ENCODE peak calls at places on chromosomes 16 and 17, in ten cellular contexts. A, J, L, W, B, N, C, V, E and D are unnamed samples.
A peak's percentile ranks its signal among the peaks of the same experiment; 100 is the strongest.

GRCh38 chr17:63918305-63918704 is 334 bp downstream of the GH1 start:
- DNase-seq in E (no peak), V (no peak), L (no peak), J (no peak), C (no peak), W (peak; percentile 94), B (no peak), N (peak; percentile 41), A (no peak), D (no peak)

GRCh38 chr16:80669673-80670072 is 128.9 kb downstream of the DYNLRB2 start:
- DNase-seq in W (no peak), L (no peak), A (no peak), N (no peak), B (no peak), C (no peak), V (no peak), E (no peak), J (no peak), D (no peak)

GRCh38 chr17:37742114-37742761 is 2.6 kb downstream of the HNF1B start:
- DNase-seq in A (no peak), C (no peak), L (no peak), J (no peak), N (peak; percentile 71), B (peak; percentile 46), E (no peak), W (peak; percentile 87), V (no peak), D (no peak)

GRCh38 chr17:66549312-66549705 is 246.9 kb downstream of the PRKCA start:
- DNase-seq in J (no peak), W (peak; percentile 81), L (no peak), E (no peak), C (no peak), B (no peak), N (no peak), V (no peak), A (no peak), D (no peak)

GRCh38 chr17:20926532-20926931 is 116.3 kb downstream of the USP22 start:
- DNase-seq in E (no peak), V (no peak), W (no peak), J (no peak), C (no peak), L (no peak), N (no peak), B (no peak), A (no peak), D (no peak)

GRCh38 chr17:74429604-74430384 is 2.1 kb upstream of the GPRC5C start:
- DNase-seq in E (no peak), N (peak; percentile 90), C (no peak), J (no peak), A (no peak), V (no peak), B (peak; percentile 59), L (no peak), W (peak; percentile 78), D (no peak)

GRCh38 chr16:52318259-52319008 is 228.5 kb downstream of the TOX3 start:
- DNase-seq in A (no peak), B (no peak), C (no peak), J (no peak), E (no peak), W (no peak), L (no peak), N (no peak), V (no peak), D (no peak)

GRCh38 chr16:49283376-49284049 is 1.9 kb upstream of the CBLN1 start:
- DNase-seq in C (no peak), B (no peak), N (no peak), J (no peak), L (no peak), E (no peak), V (no peak), A (no peak), W (peak; percentile 56), D (no peak)

GRCh38 chr16:89365044-89365467 is 125.3 kb downstream of the ANKRD11 start:
- DNase-seq in C (no peak), J (no peak), N (no peak), V (no peak), A (no peak), B (no peak), W (no peak), L (no peak), E (no peak), D (no peak)
- H3K27ac ChIP-seq in C (no peak overlapping the region), J (no peak overlapping the region), N (no peak overlapping the region), V (no peak overlapping the region), A (no peak overlapping the region), B (peak overlapping the region; percentile 31), W (no peak overlapping the region), L (no peak overlapping the region), E (no peak overlapping the region), D (peak overlapping the region; percentile 94)

GRCh38 chr17:40177275-40177874 is at the start of gene RAPGEFL1:
- DNase-seq in B (peak; percentile 89), W (peak; percentile 97), L (peak; percentile 82), A (peak; percentile 58), N (peak; percentile 91), V (peak; percentile 57), J (peak; percentile 93), C (no peak), E (no peak), D (peak; percentile 74)

GRCh38 chr17:40175928-40176327 is 1.3 kb upstream of the RAPGEFL1 start:
- DNase-seq in N (no peak), L (no peak), V (no peak), A (no peak), E (no peak), B (no peak), W (peak; percentile 56), J (no peak), C (no peak), D (no peak)

GRCh38 chr17:40174528-40174927 is 2.7 kb upstream of the RAPGEFL1 start:
- DNase-seq in A (no peak), N (no peak), L (no peak), E (no peak), J (no peak), V (no peak), B (no peak), W (no peak), C (no peak), D (no peak)

GRCh38 chr17:40178021-40178601 is 841 bp downstream of the RAPGEFL1 start:
- DNase-seq in A (no peak), C (no peak), L (no peak), B (peak; percentile 39), N (no peak), V (no peak), E (no peak), W (peak; percentile 92), J (no peak), D (no peak)

DNA sequence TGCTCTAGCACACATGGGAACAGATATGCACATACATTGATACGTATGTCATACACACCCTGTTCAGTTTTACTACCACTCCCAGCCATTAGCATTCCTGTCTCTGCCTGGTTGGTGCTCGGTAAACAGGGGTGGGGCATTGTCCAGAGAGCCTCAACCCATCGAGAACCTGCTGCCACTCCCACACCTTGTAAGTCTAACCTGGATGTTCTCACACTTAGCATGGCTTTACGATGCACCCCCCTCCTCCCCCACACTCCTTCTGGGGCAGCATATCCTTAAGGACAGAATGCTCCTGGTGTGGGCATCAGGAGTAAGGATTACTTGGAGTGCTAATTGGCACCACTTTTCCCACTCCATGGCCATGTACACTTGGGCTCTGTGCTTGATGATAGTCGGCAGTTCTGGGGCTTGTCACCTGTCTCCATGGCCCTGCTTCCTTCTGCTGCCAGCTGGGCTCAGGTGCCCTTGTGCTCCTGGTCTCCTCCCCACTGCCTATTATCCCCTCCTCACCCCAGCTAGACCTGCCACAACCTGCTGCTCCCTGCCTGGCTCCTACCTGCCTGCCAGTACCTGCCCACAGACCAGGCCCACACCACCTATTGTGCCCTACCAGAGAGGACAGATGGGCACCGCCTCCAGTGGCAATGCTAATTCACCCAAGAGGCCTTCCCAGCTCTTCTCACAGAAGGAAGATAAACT is 710 bp upstream of the RAPGEFL1 start:
- DNase-seq in N (no peak), W (peak; percentile 68), C (no peak), B (no peak), E (no peak), J (no peak), V (no peak), A (no peak), L (peak; percentile 58), D (peak; percentile 86)
- H3K36me3 ChIP-seq in N (peaks cover 15% of the 10 kb centered on the region), W (peaks cover 40% of the 10 kb centered on the region), C (peaks cover 47% of the 10 kb centered on the region), B (peaks cover 5% of the 10 kb centered on the region), E (no peaks in the 10 kb centered on the region), J (peaks cover 35% of the 10 kb centered on the region), V (no peaks in the 10 kb centered on the region), A (peaks cover 62% of the 10 kb centered on the region), L (peaks cover 11% of the 10 kb centered on the region), D (peaks cover 10% of the 10 kb centered on the region)

DNA sequence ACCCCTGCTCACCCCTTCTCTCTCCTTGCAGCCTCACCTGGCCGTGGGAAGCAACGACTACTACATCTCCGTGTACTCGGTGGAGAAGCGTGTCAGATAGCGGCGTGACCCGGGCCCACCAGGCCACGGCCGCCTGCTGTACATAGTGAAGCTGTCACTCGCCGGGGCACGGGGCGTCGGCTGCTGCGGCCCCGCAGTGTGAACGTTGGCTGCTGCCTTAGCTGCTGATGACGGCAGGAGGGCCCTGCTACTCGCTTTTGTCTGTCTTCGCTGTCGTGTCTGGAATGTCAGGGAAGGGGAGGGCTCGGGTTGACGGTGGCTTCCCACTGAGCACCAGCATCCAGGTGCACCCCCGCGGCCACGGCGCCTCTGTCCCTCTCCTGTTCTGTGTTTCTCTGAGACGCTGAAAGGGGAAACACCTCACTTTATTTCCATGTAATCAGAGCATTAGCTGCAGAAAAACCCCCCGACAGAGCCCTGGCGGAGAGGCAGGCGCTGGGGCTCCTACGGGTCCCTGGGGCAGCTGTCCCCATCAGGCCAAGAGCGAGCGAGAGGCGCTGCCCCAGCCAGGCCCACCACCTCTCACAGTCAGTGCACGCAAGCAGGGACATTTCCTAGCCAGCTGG is 27.3 kb upstream of the CHMP6 start:
- DNase-seq in W (no peak), C (no peak), L (no peak), E (no peak), N (no peak), B (no peak), V (no peak), J (peak; percentile 60), A (no peak), D (no peak)
- H3K4me1 ChIP-seq in W (no peaks in the 10 kb centered on the region), C (no peaks in the 10 kb centered on the region), L (peaks cover 14% of the 10 kb centered on the region), E (peaks cover 22% of the 10 kb centered on the region), N (no peaks in the 10 kb centered on the region), B (no peaks in the 10 kb centered on the region), V (no peaks in the 10 kb centered on the region), J (peaks cover 17% of the 10 kb centered on the region), A (no peaks in the 10 kb centered on the region), D (no peaks in the 10 kb centered on the region)

GRCh38 chr17:79993390-79994221 is 42.1 kb downstream of the TBC1D16 start:
- DNase-seq in L (peak; percentile 80), E (no peak), V (peak; percentile 29), C (peak; percentile 54), W (peak; percentile 88), A (peak; percentile 71), B (peak; percentile 73), N (peak; percentile 87), J (peak; percentile 87), D (peak; percentile 92)

GRCh38 chr17:79995691-79996090 is 40.0 kb downstream of the TBC1D16 start:
- DNase-seq in J (no peak), N (no peak), L (no peak), A (no peak), C (no peak), W (no peak), E (no peak), B (no peak), V (no peak), D (no peak)

GRCh38 chr17:79992657-79993389 is 42.8 kb downstream of the TBC1D16 start:
- DNase-seq in C (no peak), A (no peak), L (no peak), E (no peak), W (no peak), J (no peak), B (no peak), N (no peak), V (no peak), D (no peak)

GRCh38 chr17:79996291-79996690 is 39.4 kb downstream of the TBC1D16 start:
- DNase-seq in V (no peak), E (no peak), A (no peak), J (no peak), L (no peak), N (no peak), C (no peak), W (no peak), B (no peak), D (no peak)

DNA sequence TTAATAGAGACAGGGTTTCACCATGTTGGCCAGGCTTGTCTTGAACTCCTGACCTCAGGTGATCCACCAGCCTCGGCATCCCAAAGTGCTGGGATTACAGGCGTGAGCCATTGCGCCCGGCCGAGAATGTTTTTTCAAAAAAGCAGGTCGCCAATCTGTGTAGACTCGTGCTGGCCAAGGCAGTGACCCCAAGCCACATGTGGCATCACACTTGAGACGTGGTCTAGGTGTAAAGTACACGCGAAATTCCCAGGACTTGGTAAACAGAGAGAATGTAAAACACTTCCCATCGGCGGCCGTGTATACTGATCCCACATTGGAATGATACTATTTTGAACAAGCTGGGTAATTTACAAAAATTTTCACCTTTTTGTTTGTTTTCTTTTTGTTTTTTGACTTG is 41.1 kb downstream of the TBC1D16 start:
- DNase-seq in V (no peak), C (no peak), E (no peak), N (no peak), A (no peak), B (no peak), J (no peak), L (no peak), W (peak; percentile 73), D (no peak)
- H3K27ac ChIP-seq in V (no peak overlapping the region), C (no peak overlapping the region), E (peak overlapping the region; percentile 79), N (no peak overlapping the region), A (no peak overlapping the region), B (peak overlapping the region; percentile 82), J (no peak overlapping the region), L (no peak overlapping the region), W (no peak overlapping the region), D (no peak overlapping the region)